ENCODE peak calls at places on chromosome X, in ten cellular contexts. W is stimulated activated CD4-positive, alpha-beta T cell treated with anti-CD3 and anti-CD28 coated beads, TNF-alpha, amount 100 ng/mL, for 48 hours; M is nephron progenitor cell; E is mesenchymal stem cell; Z is neural progenitor cell; K is GM03348; Q is H1; U is iris pigment epithelial cell; S is AG09309; A is activated naive CD4-positive, alpha-beta T cell. I is an unnamed sample.

GRCh38 chrX:115093206-115093605 is 75.8 kb upstream of the IL13RA2 start:
- DNase-seq in M (no peak), W (no peak), Z (no peak), K (no peak), S (no peak), U (no peak), A (no peak), Q (no peak), E (peak; percentile 5), I (no peak)

GRCh38 chrX:118655561-118656246 is 71.7 kb upstream of the IL13RA1 start:
- DNase-seq in Z (no peak), E (peak; percentile 10), Q (no peak), M (no peak), K (peak; percentile 2), U (peak; percentile 70), W (no peak), A (no peak), S (peak; percentile 11), I (no peak)

GRCh38 chrX:39648548-39649254 is 449.1 kb downstream of the BCOR start:
- DNase-seq in M (no peak), Z (no peak), W (no peak), A (no peak), S (no peak), K (no peak), Q (no peak), E (no peak), U (no peak), I (no peak)

GRCh38 chrX:12304261-12304660 is 166.0 kb downstream of the FRMPD4 start:
- DNase-seq in E (peak; percentile 19), M (no peak), Q (no peak), S (peak; percentile 7), U (no peak), W (no peak), K (peak; percentile 37), A (no peak), Z (no peak), I (no peak)

GRCh38 chrX:48958635-48959094 is 1.3 kb upstream of the OTUD5 start:
- DNase-seq in A (no peak), S (peak; percentile 32), W (no peak), K (peak; percentile 36), M (no peak), E (peak; percentile 79), U (peak; percentile 64), Z (peak; percentile 52), Q (peak; percentile 48), I (no peak)

GRCh38 chrX:72094894-72095293 is 36.8 kb downstream of the RTL5 start:
- DNase-seq in Q (no peak), A (no peak), W (no peak), K (no peak), Z (peak; percentile 21), S (no peak), U (peak; percentile 22), E (peak; percentile 75), M (no peak), I (peak; percentile 59)

GRCh38 chrX:77446029-77446585 is 1.1 kb upstream of the FGF16 start:
- DNase-seq in A (no peak), M (peak; percentile 35), K (peak; percentile 12), W (no peak), Q (peak; percentile 82), S (no peak), Z (peak; percentile 48), E (no peak), U (peak; percentile 15), I (peak; percentile 42)

GRCh38 chrX:21749924-21750323 is 8.0 kb downstream of the SMPX start:
- DNase-seq in M (no peak), A (no peak), S (no peak), E (no peak), U (no peak), Z (no peak), W (no peak), Q (no peak), K (no peak), I (no peak)

GRCh38 chrX:15321447-15321846 is 6.0 kb upstream of the ASB11 start:
- DNase-seq in M (no peak), S (no peak), Q (no peak), E (no peak), Z (no peak), K (no peak), U (no peak), W (no peak), A (no peak), I (no peak)

GRCh38 chrX:9148626-9149385 is 114.9 kb upstream of the FAM9B start:
- DNase-seq in A (no peak), M (no peak), U (peak; percentile 58), K (peak; percentile 55), E (peak; percentile 62), S (no peak), Q (no peak), W (no peak), Z (peak; percentile 20), I (peak; percentile 30)

GRCh38 chrX:15854080-15854655 is 445 bp downstream of the AP1S2 start:
- DNase-seq in Z (peak; percentile 93), A (peak; percentile 4), M (peak; percentile 85), U (peak; percentile 7), S (no peak), W (peak; percentile 33), K (peak; percentile 42), E (peak; percentile 39), Q (peak; percentile 58), I (peak; percentile 77)

GRCh38 chrX:105375816-105376215 is 155.3 kb upstream of the TEX13A start:
- DNase-seq in S (no peak), U (peak; percentile 76), Q (no peak), K (no peak), M (no peak), A (no peak), W (no peak), E (no peak), Z (no peak), I (peak; percentile 2)

GRCh38 chrX:23901065-23901464 is 6.7 kb downstream of the APOO start:
- DNase-seq in W (no peak), E (peak; percentile 87), U (peak; percentile 87), K (peak; percentile 16), A (no peak), S (no peak), M (no peak), Q (no peak), Z (no peak), I (no peak)

GRCh38 chrX:124504106-124504983 is 158.0 kb downstream of the SH2D1A start:
- DNase-seq in W (no peak), M (no peak), Q (no peak), K (peak; percentile 5), S (no peak), Z (no peak), E (no peak), A (no peak), U (no peak), I (no peak)

GRCh38 chrX:13201605-13202219 is 118.1 kb downstream of the ATXN3L start:
- DNase-seq in U (no peak), Z (peak; percentile 74), W (no peak), A (no peak), S (no peak), Q (peak; percentile 46), K (no peak), M (no peak), E (no peak), I (no peak)